ENCODE peak calls at places on chromosomes 7 and 10, in five cellular contexts. One of them, this sample, is unnamed.

GRCh38 chr7:120272261-120272895 is 597 bp upstream of the KCND2 start:
- DNase-seq in GM12865: peak
- DNase-seq in fibroblast of mammary gland: peak
- DNase-seq in WERI-Rb-1: peak
- DNase-seq in CD8-positive, alpha-beta T cell: no peak
- DNase-seq in this sample: peak

GRCh38 chr7:46032936-46033335 is 111.9 kb upstream of the IGFBP3 start:
- DNase-seq in WERI-Rb-1: no peak
- DNase-seq in fibroblast of mammary gland: peak
- DNase-seq in GM12865: no peak
- DNase-seq in CD8-positive, alpha-beta T cell: no peak
- DNase-seq in this sample: peak

GRCh38 chr7:137151056-137151731 is 192.3 kb downstream of the PTN start:
- DNase-seq in CD8-positive, alpha-beta T cell: no peak
- DNase-seq in fibroblast of mammary gland: peak
- DNase-seq in GM12865: no peak
- DNase-seq in WERI-Rb-1: no peak
- DNase-seq in this sample: peak

GRCh38 chr7:71173955-71174354 is 42.0 kb downstream of the GALNT17 start:
- DNase-seq in fibroblast of mammary gland: peak
- DNase-seq in CD8-positive, alpha-beta T cell: no peak
- DNase-seq in WERI-Rb-1: no peak
- DNase-seq in GM12865: no peak
- DNase-seq in this sample: peak

GRCh38 chr7:99029481-99030144 is 114.3 kb downstream of the SMURF1 start:
- DNase-seq in WERI-Rb-1: no peak
- DNase-seq in CD8-positive, alpha-beta T cell: no peak
- DNase-seq in fibroblast of mammary gland: no peak
- DNase-seq in GM12865: no peak
- DNase-seq in this sample: peak

GRCh38 chr7:127876393-127876792 is 154.8 kb downstream of the LRRC4 start:
- DNase-seq in CD8-positive, alpha-beta T cell: no peak
- DNase-seq in GM12865: no peak
- DNase-seq in WERI-Rb-1: no peak
- DNase-seq in fibroblast of mammary gland: peak
- DNase-seq in this sample: peak

GRCh38 chr7:99621271-99621670 is 4.5 kb downstream of the ZSCAN25 start:
- DNase-seq in WERI-Rb-1: no peak
- DNase-seq in GM12865: no peak
- DNase-seq in CD8-positive, alpha-beta T cell: no peak
- DNase-seq in fibroblast of mammary gland: no peak
- DNase-seq in this sample: no peak

GRCh38 chr10:12228851-12229250 is 32.9 kb downstream of the CDC123 start:
- DNase-seq in CD8-positive, alpha-beta T cell: no peak
- DNase-seq in GM12865: no peak
- DNase-seq in WERI-Rb-1: no peak
- DNase-seq in fibroblast of mammary gland: peak
- DNase-seq in this sample: no peak

GRCh38 chr10:45235823-45236222 is 79.6 kb downstream of the OR13A1 start:
- DNase-seq in GM12865: no peak
- DNase-seq in CD8-positive, alpha-beta T cell: no peak
- DNase-seq in fibroblast of mammary gland: peak
- DNase-seq in WERI-Rb-1: no peak
- DNase-seq in this sample: no peak

GRCh38 chr10:121613456-121613855 is 15.2 kb upstream of the FGFR2 start:
- DNase-seq in CD8-positive, alpha-beta T cell: no peak
- DNase-seq in GM12865: no peak
- DNase-seq in WERI-Rb-1: no peak
- DNase-seq in fibroblast of mammary gland: no peak
- DNase-seq in this sample: no peak

GRCh38 chr10:17782921-17783665 is 26.1 kb upstream of the MRC1 start:
- DNase-seq in fibroblast of mammary gland: peak
- DNase-seq in WERI-Rb-1: no peak
- DNase-seq in GM12865: no peak
- DNase-seq in CD8-positive, alpha-beta T cell: no peak
- DNase-seq in this sample: peak

GRCh38 chr10:108982141-108982540 is 941.2 kb downstream of the XPNPEP1 start:
- DNase-seq in CD8-positive, alpha-beta T cell: no peak
- DNase-seq in fibroblast of mammary gland: no peak
- DNase-seq in WERI-Rb-1: no peak
- DNase-seq in GM12865: no peak
- DNase-seq in this sample: no peak

GRCh38 chr7:88758355-88759215 is 915 bp upstream of the ZNF804B start:
- DNase-seq in WERI-Rb-1: peak
- DNase-seq in CD8-positive, alpha-beta T cell: no peak
- DNase-seq in GM12865: no peak
- DNase-seq in fibroblast of mammary gland: peak
- DNase-seq in this sample: no peak

GRCh38 chr7:95246935-95247370 is 77.4 kb downstream of the PON1 start:
- DNase-seq in fibroblast of mammary gland: peak
- DNase-seq in CD8-positive, alpha-beta T cell: no peak
- DNase-seq in WERI-Rb-1: peak
- DNase-seq in GM12865: peak
- DNase-seq in this sample: peak

GRCh38 chr7:107394301-107394700 is 75.6 kb upstream of the GPR22 start:
- DNase-seq in GM12865: no peak
- DNase-seq in CD8-positive, alpha-beta T cell: no peak
- DNase-seq in WERI-Rb-1: no peak
- DNase-seq in fibroblast of mammary gland: no peak
- DNase-seq in this sample: peak

GRCh38 chr10:25707541-25707940 is 226.5 kb upstream of the MYO3A start:
- DNase-seq in CD8-positive, alpha-beta T cell: no peak
- DNase-seq in fibroblast of mammary gland: no peak
- DNase-seq in WERI-Rb-1: peak
- DNase-seq in GM12865: no peak
- DNase-seq in this sample: no peak

GRCh38 chr7:23759556-23760391 is 49.8 kb downstream of the STK31 start:
- DNase-seq in fibroblast of mammary gland: no peak
- DNase-seq in WERI-Rb-1: no peak
- DNase-seq in GM12865: no peak
- DNase-seq in CD8-positive, alpha-beta T cell: no peak
- DNase-seq in this sample: peak

GRCh38 chr7:134472572-134473242 is 13.8 kb upstream of the AKR1B1 start:
- DNase-seq in GM12865: no peak
- DNase-seq in CD8-positive, alpha-beta T cell: no peak
- DNase-seq in fibroblast of mammary gland: no peak
- DNase-seq in WERI-Rb-1: no peak
- DNase-seq in this sample: peak

GRCh38 chr10:89645742-89646172 is 715 bp upstream of the PANK1 start:
- DNase-seq in GM12865: no peak
- DNase-seq in WERI-Rb-1: no peak
- DNase-seq in CD8-positive, alpha-beta T cell: no peak
- DNase-seq in fibroblast of mammary gland: no peak
- DNase-seq in this sample: no peak

GRCh38 chr10:103193820-103194529 is 903 bp upstream of the NT5C2 start:
- DNase-seq in CD8-positive, alpha-beta T cell: no peak
- DNase-seq in GM12865: peak
- DNase-seq in WERI-Rb-1: no peak
- DNase-seq in fibroblast of mammary gland: peak
- DNase-seq in this sample: peak

GRCh38 chr10:58003945-58004344 is 263.7 kb downstream of the IPMK start:
- DNase-seq in fibroblast of mammary gland: peak
- DNase-seq in GM12865: no peak
- DNase-seq in CD8-positive, alpha-beta T cell: no peak
- DNase-seq in WERI-Rb-1: no peak
- DNase-seq in this sample: no peak

GRCh38 chr7:38222481-38223096 is 44.5 kb downstream of the STARD3NL start:
- DNase-seq in GM12865: peak
- DNase-seq in WERI-Rb-1: no peak
- DNase-seq in fibroblast of mammary gland: peak
- DNase-seq in CD8-positive, alpha-beta T cell: no peak
- DNase-seq in this sample: peak

GRCh38 chr10:88791924-88792323 is 10.6 kb upstream of the LIPM start:
- DNase-seq in CD8-positive, alpha-beta T cell: no peak
- DNase-seq in GM12865: peak
- DNase-seq in fibroblast of mammary gland: peak
- DNase-seq in WERI-Rb-1: peak
- DNase-seq in this sample: no peak

GRCh38 chr7:130995252-130996081 is 261.5 kb upstream of the KLF14 start:
- DNase-seq in WERI-Rb-1: no peak
- DNase-seq in CD8-positive, alpha-beta T cell: no peak
- DNase-seq in GM12865: no peak
- DNase-seq in fibroblast of mammary gland: peak
- DNase-seq in this sample: no peak

GRCh38 chr10:79155301-79156081 is 86.7 kb downstream of the ZMIZ1 start:
- DNase-seq in fibroblast of mammary gland: peak
- DNase-seq in GM12865: no peak
- DNase-seq in WERI-Rb-1: no peak
- DNase-seq in CD8-positive, alpha-beta T cell: no peak
- DNase-seq in this sample: peak

GRCh38 chr7:91759205-91759863 is 121.2 kb downstream of the MTERF1 start:
- DNase-seq in GM12865: peak
- DNase-seq in CD8-positive, alpha-beta T cell: no peak
- DNase-seq in WERI-Rb-1: no peak
- DNase-seq in fibroblast of mammary gland: peak
- DNase-seq in this sample: peak

GRCh38 chr10:486668-487067 is 202.8 kb downstream of the DIP2C start:
- DNase-seq in fibroblast of mammary gland: no peak
- DNase-seq in WERI-Rb-1: no peak
- DNase-seq in CD8-positive, alpha-beta T cell: no peak
- DNase-seq in GM12865: no peak
- DNase-seq in this sample: no peak

GRCh38 chr10:68135362-68135761 is 26.1 kb downstream of the MYPN start:
- DNase-seq in WERI-Rb-1: no peak
- DNase-seq in GM12865: no peak
- DNase-seq in CD8-positive, alpha-beta T cell: no peak
- DNase-seq in fibroblast of mammary gland: peak
- DNase-seq in this sample: peak

GRCh38 chr7:16446508-16446907 is 19.0 kb downstream of the SOSTDC1 start:
- DNase-seq in GM12865: no peak
- DNase-seq in fibroblast of mammary gland: no peak
- DNase-seq in WERI-Rb-1: no peak
- DNase-seq in CD8-positive, alpha-beta T cell: no peak
- DNase-seq in this sample: no peak

GRCh38 chr7:22427122-22427503 is 70.2 kb upstream of the RAPGEF5 start:
- DNase-seq in fibroblast of mammary gland: no peak
- DNase-seq in GM12865: no peak
- DNase-seq in WERI-Rb-1: no peak
- DNase-seq in CD8-positive, alpha-beta T cell: no peak
- DNase-seq in this sample: no peak

DNA sequence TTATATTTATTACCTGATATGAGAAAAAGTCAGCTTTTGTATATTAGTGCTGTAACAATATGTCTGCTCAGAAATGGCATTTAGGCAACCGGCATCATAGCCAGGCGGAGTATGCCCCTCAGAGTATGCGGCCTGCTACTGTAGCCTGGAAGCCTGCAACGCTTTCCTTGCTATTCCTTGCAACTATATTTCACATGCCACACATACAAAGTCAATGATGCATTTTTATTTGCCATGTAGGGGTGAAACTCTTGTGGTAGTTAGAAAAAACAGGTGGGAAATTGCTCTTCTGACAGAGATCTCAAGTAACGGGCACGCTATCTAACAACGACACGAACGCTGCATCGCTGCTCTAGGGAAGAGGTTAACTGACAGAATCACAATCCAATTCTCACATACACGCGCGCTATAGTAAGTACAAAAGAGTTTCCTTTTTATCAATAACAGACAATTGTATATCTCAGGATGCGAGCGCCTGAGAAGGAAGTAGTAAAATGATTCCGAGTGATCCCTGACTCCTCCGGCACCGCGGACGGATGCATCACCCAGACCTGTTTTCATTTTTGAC is 5.9 kb downstream of the EBF3 start:
- DNase-seq in GM12865: no peak
- DNase-seq in CD8-positive, alpha-beta T cell: no peak
- DNase-seq in WERI-Rb-1: no peak
- DNase-seq in fibroblast of mammary gland: no peak
- DNase-seq in this sample: peak
- H3K4me3 ChIP-seq in GM12865: no peak
- H3K4me3 ChIP-seq in CD8-positive, alpha-beta T cell: no peak
- H3K4me3 ChIP-seq in WERI-Rb-1: peak
- H3K4me3 ChIP-seq in fibroblast of mammary gland: no peak
- H3K4me3 ChIP-seq in this sample: peak

GRCh38 chr7:26603631-26604030 is 260.8 kb downstream of the SKAP2 start:
- DNase-seq in fibroblast of mammary gland: peak
- DNase-seq in GM12865: no peak
- DNase-seq in CD8-positive, alpha-beta T cell: no peak
- DNase-seq in WERI-Rb-1: no peak
- DNase-seq in this sample: no peak
- H3K4me3 ChIP-seq in fibroblast of mammary gland: no peak
- H3K4me3 ChIP-seq in GM12865: no peak
- H3K4me3 ChIP-seq in CD8-positive, alpha-beta T cell: no peak
- H3K4me3 ChIP-seq in WERI-Rb-1: no peak
- H3K4me3 ChIP-seq in this sample: no peak

DNA sequence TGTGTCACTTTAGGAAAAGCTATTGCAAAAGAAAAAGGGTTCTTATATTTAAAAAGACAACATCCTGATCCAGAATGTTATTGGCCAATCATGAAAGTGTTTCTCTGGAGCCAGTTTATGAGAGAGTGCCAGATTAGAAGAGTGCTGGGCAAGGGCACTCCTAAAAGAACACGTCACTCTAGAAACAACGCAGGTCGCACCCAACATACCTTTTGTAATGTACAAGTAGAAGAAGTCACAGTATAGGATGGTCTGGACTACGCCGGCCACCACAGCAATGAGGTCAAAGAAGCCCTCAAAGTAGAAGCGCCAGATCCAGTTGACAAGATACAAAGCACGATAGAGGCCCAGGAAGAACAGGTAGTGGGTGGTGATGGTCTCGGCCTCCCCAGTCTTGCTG is 18.1 kb upstream of the DAGLB start:
- DNase-seq in WERI-Rb-1: no peak
- DNase-seq in CD8-positive, alpha-beta T cell: no peak
- DNase-seq in GM12865: no peak
- DNase-seq in fibroblast of mammary gland: no peak
- DNase-seq in this sample: no peak
- H3K4me3 ChIP-seq in WERI-Rb-1: no peak
- H3K4me3 ChIP-seq in CD8-positive, alpha-beta T cell: no peak
- H3K4me3 ChIP-seq in GM12865: no peak
- H3K4me3 ChIP-seq in fibroblast of mammary gland: no peak
- H3K4me3 ChIP-seq in this sample: no peak

GRCh38 chr7:150721970-150722373 is 5.6 kb downstream of the GIMAP1 start:
- DNase-seq in CD8-positive, alpha-beta T cell: no peak
- DNase-seq in fibroblast of mammary gland: no peak
- DNase-seq in WERI-Rb-1: no peak
- DNase-seq in GM12865: no peak
- DNase-seq in this sample: no peak
- H3K4me3 ChIP-seq in CD8-positive, alpha-beta T cell: peak
- H3K4me3 ChIP-seq in fibroblast of mammary gland: no peak
- H3K4me3 ChIP-seq in WERI-Rb-1: no peak
- H3K4me3 ChIP-seq in GM12865: no peak
- H3K4me3 ChIP-seq in this sample: no peak